ENCODE peak calls at places on chromosomes 11 and 22, in nine cellular contexts. Z is iris pigment epithelial cell; W is cardiac muscle cell; U is pons; H is ovary; I is activated T-cell treated with anti-CD3 and anti-CD28 coated beads, Interleukin-2, amount 50 U/mL, for 24 hours; P is activated gamma-delta T cell treated with anti-CD3 and anti-CD28 coated beads, Interleukin-2, amount 50 U/mL, for 16 hours; F is NCI-H510A treated with DMSO at 0.1 percent for 48 hours; Q is retina. J is an unnamed sample.

GRCh38 chr11:69040581-69041260 is 8.0 kb upstream of the TPCN2 start:
- DNase-seq in Z (peak; percentile 62), W (no peak), U (no peak), H (no peak), I (no peak), P (no peak), F (no peak), Q (no peak), J (no peak)

GRCh38 chr11:44139565-44140313 is 44.3 kb downstream of the EXT2 start:
- DNase-seq in Z (no peak), W (peak; percentile 53), U (no peak), H (no peak), I (no peak), P (no peak), F (no peak), Q (no peak), J (no peak)

GRCh38 chr11:126816655-126817054 is 183.9 kb downstream of the KIRREL3 start:
- DNase-seq in Z (no peak), W (peak; percentile 7), U (no peak), H (no peak), I (no peak), P (no peak), F (peak; percentile 74), Q (no peak), J (peak; percentile 67)

GRCh38 chr11:105609832-105610781 is at the start of gene GRIA4:
- DNase-seq in Z (peak; percentile 69), W (peak; percentile 76), U (peak; percentile 85), H (no peak), I (peak; percentile 31), P (no peak), F (peak; percentile 61), Q (peak; percentile 96), J (peak; percentile 80)

GRCh38 chr11:43868852-43869567 is 11.6 kb upstream of the ALKBH3 start:
- DNase-seq in Z (peak; percentile 97), W (no peak), U (peak; percentile 9), H (no peak), I (peak; percentile 52), P (peak; percentile 19), F (no peak), Q (no peak), J (no peak)

GRCh38 chr22:30116362-30117117 is 36.3 kb downstream of the HORMAD2 start:
- DNase-seq in Z (peak; percentile 85), W (no peak), U (peak; percentile 1), H (no peak), I (no peak), P (no peak), F (peak; percentile 3), Q (no peak), J (no peak)

GRCh38 chr22:17446704-17447103 is 77.4 kb downstream of the CECR2 start:
- DNase-seq in Z (no peak), W (no peak), U (no peak), H (no peak), I (no peak), P (no peak), F (no peak), Q (no peak), J (no peak)

GRCh38 chr11:134120143-134120850 is 51.4 kb downstream of the JAM3 start:
- DNase-seq in Z (peak; percentile 97), W (peak; percentile 48), U (peak; percentile 84), H (peak; percentile 69), I (no peak), P (no peak), F (no peak), Q (peak; percentile 58), J (no peak)

GRCh38 chr11:66277475-66278391 is at the start of gene CNIH2:
- DNase-seq in Z (no peak), W (peak; percentile 67), U (no peak), H (no peak), I (peak; percentile 70), P (no peak), F (peak; percentile 56), Q (peak; percentile 60), J (peak; percentile 71)

GRCh38 chr22:42645938-42646568 is 3.1 kb downstream of the CYB5R3 start:
- DNase-seq in Z (no peak), W (no peak), U (no peak), H (no peak), I (no peak), P (no peak), F (peak; percentile 8), Q (no peak), J (no peak)

GRCh38 chr22:27842236-27842993 is 40.9 kb upstream of the MN1 start:
- DNase-seq in Z (no peak), W (peak; percentile 71), U (no peak), H (peak; percentile 32), I (no peak), P (no peak), F (no peak), Q (no peak), J (no peak)

GRCh38 chr11:17763703-17764102 is 29.1 kb downstream of the KCNC1 start:
- DNase-seq in Z (no peak), W (no peak), U (no peak), H (no peak), I (no peak), P (no peak), F (no peak), Q (no peak), J (no peak)

GRCh38 chr11:3044004-3044403 is 13.2 kb downstream of the CARS1 start:
- DNase-seq in Z (peak; percentile 42), W (no peak), U (no peak), H (no peak), I (no peak), P (no peak), F (no peak), Q (no peak), J (no peak)

GRCh38 chr11:116800610-116801009 is 8.9 kb upstream of the APOA5 start:
- DNase-seq in Z (no peak), W (no peak), U (no peak), H (no peak), I (no peak), P (no peak), F (no peak), Q (no peak), J (no peak)

GRCh38 chr11:87173185-87174039 is 135.7 kb downstream of the TMEM135 start:
- DNase-seq in Z (peak; percentile 89), W (no peak), U (no peak), H (no peak), I (no peak), P (no peak), F (peak; percentile 54), Q (no peak), J (peak; percentile 12)

GRCh38 chr22:47395481-47395880 is 633.0 kb downstream of the TBC1D22A start:
- DNase-seq in Z (no peak), W (no peak), U (no peak), H (no peak), I (no peak), P (no peak), F (peak; percentile 74), Q (no peak), J (peak; percentile 76)

GRCh38 chr11:117979481-117980211 is 6.5 kb upstream of the IL10RA start:
- DNase-seq in Z (no peak), W (no peak), U (peak; percentile 84), H (no peak), I (peak; percentile 39), P (no peak), F (no peak), Q (no peak), J (no peak)

GRCh38 chr11:103844327-103845215 is 191.9 kb upstream of the DDI1 start:
- DNase-seq in Z (no peak), W (no peak), U (no peak), H (no peak), I (no peak), P (no peak), F (no peak), Q (no peak), J (no peak)

GRCh38 chr11:115256326-115257197 is 247.7 kb downstream of the CADM1 start:
- DNase-seq in Z (no peak), W (peak; percentile 42), U (no peak), H (no peak), I (no peak), P (peak; percentile 7), F (peak; percentile 68), Q (no peak), J (peak; percentile 4)

GRCh38 chr11:118928870-118929495 is 3.3 kb upstream of the BCL9L start:
- DNase-seq in Z (peak; percentile 53), W (peak; percentile 81), U (no peak), H (no peak), I (no peak), P (no peak), F (peak; percentile 65), Q (no peak), J (peak; percentile 77)

GRCh38 chr11:83706581-83706980 is 420.4 kb upstream of the CCDC90B start:
- DNase-seq in Z (no peak), W (no peak), U (no peak), H (no peak), I (no peak), P (no peak), F (no peak), Q (no peak), J (no peak)

GRCh38 chr11:88175707-88176066 is 444 bp upstream of the RAB38 start:
- DNase-seq in Z (no peak), W (peak; percentile 10), U (no peak), H (no peak), I (no peak), P (no peak), F (no peak), Q (peak; percentile 49), J (no peak)

GRCh38 chr11:45073575-45074225 is 72.7 kb upstream of the PRDM11 start:
- DNase-seq in Z (no peak), W (peak; percentile 46), U (peak; percentile 55), H (no peak), I (peak; percentile 43), P (no peak), F (no peak), Q (no peak), J (no peak)

GRCh38 chr22:23010430-23010829 is 59.9 kb upstream of the GNAZ start:
- DNase-seq in Z (no peak), W (no peak), U (no peak), H (no peak), I (no peak), P (no peak), F (no peak), Q (no peak), J (no peak)

GRCh38 chr11:68751331-68751856 is at the start of gene TESMIN:
- DNase-seq in Z (peak; percentile 62), W (peak; percentile 95), U (no peak), H (peak; percentile 89), I (peak; percentile 96), P (peak; percentile 83), F (peak; percentile 94), Q (peak; percentile 57), J (peak; percentile 86)

GRCh38 chr22:36870250-36870649 is 9.4 kb downstream of the NCF4 start:
- DNase-seq in Z (no peak), W (no peak), U (no peak), H (no peak), I (no peak), P (no peak), F (no peak), Q (no peak), J (no peak)

GRCh38 chr11:123704341-123704740 is 37.1 kb downstream of the ZNF202 start:
- DNase-seq in Z (no peak), W (no peak), U (no peak), H (no peak), I (no peak), P (no peak), F (no peak), Q (no peak), J (no peak)

GRCh38 chr11:7577883-7578242 is 64.1 kb downstream of the PPFIBP2 start:
- DNase-seq in Z (peak; percentile 75), W (no peak), U (no peak), H (no peak), I (no peak), P (no peak), F (peak; percentile 10), Q (no peak), J (peak; percentile 5)

GRCh38 chr11:100680070-100680469 is 7.0 kb upstream of the ARHGAP42 start:
- DNase-seq in Z (no peak), W (peak; percentile 14), U (no peak), H (no peak), I (no peak), P (no peak), F (no peak), Q (peak; percentile 56), J (no peak)

GRCh38 chr22:47394504-47395440 is 632.3 kb downstream of the TBC1D22A start:
- DNase-seq in Z (no peak), W (no peak), U (no peak), H (no peak), I (no peak), P (no peak), F (no peak), Q (no peak), J (no peak)